ENCODE peak calls at places on chromosomes 7 and 10, in seven cellular contexts. A is cardiac muscle cell; D is H9; M is astrocyte of the spinal cord; P is CD4-positive, alpha-beta T cell; V is glutamatergic neuron; F is body of pancreas. J is an unnamed sample.

GRCh38 chr7:18038391-18038790 is 10.7 kb upstream of the PRPS1L1 start:
- DNase-seq in A (no peak), D (no peak), M (no peak), P (no peak), V (no peak), F (no peak), J (no peak)

GRCh38 chr7:149722356-149722957 is 50.9 kb downstream of the ZNF467 start:
- DNase-seq in A (no peak), D (no peak), M (no peak), P (no peak), V (no peak), F (no peak), J (no peak)

GRCh38 chr7:158431941-158432347 is 155.7 kb downstream of the PTPRN2 start:
- DNase-seq in A (peak), D (no peak), M (peak), P (no peak), V (no peak), F (peak), J (peak)

GRCh38 chr10:103693070-103693811 is 162.1 kb downstream of the SH3PXD2A start:
- DNase-seq in A (no peak), D (no peak), M (no peak), P (peak), V (peak), F (no peak), J (no peak)

GRCh38 chr7:50803359-50804337 is 21.0 kb upstream of the GRB10 start:
- DNase-seq in A (no peak), D (no peak), M (no peak), P (no peak), V (no peak), F (no peak), J (no peak)

GRCh38 chr10:7967035-7967434 is 87.5 kb upstream of the GATA3 start:
- DNase-seq in A (no peak), D (no peak), M (no peak), P (no peak), V (no peak), F (no peak), J (no peak)

GRCh38 chr7:47648301-47648900 is 66.5 kb upstream of the TNS3 start:
- DNase-seq in A (peak), D (no peak), M (peak), P (no peak), V (no peak), F (no peak), J (peak)

GRCh38 chr10:61760943-61761824 is 98.5 kb downstream of the CABCOCO1 start:
- DNase-seq in A (peak), D (no peak), M (peak), P (no peak), V (no peak), F (no peak), J (peak)

GRCh38 chr7:73520673-73521635 is 1.1 kb downstream of the BAZ1B start:
- DNase-seq in A (peak), D (no peak), M (peak), P (no peak), V (peak), F (no peak), J (peak)

GRCh38 chr10:47189802-47190201 is 110.2 kb upstream of the GDF10 start:
- DNase-seq in A (no peak), D (no peak), M (no peak), P (no peak), V (no peak), F (no peak), J (no peak)

GRCh38 chr10:35271086-35271834 is 65.0 kb upstream of the CCNY start:
- DNase-seq in A (no peak), D (no peak), M (peak), P (no peak), V (peak), F (no peak), J (no peak)

GRCh38 chr7:86932038-86932512 is 127.4 kb downstream of the ELAPOR2 start:
- DNase-seq in A (peak), D (no peak), M (peak), P (no peak), V (no peak), F (no peak), J (peak)

GRCh38 chr7:131190146-131190545 is 137.5 kb upstream of the MKLN1 start:
- DNase-seq in A (no peak), D (peak), M (peak), P (no peak), V (no peak), F (no peak), J (peak)

GRCh38 chr7:158811461-158811860 is 17.8 kb downstream of the ESYT2 start:
- DNase-seq in A (peak), D (no peak), M (peak), P (peak), V (no peak), F (peak), J (peak)

GRCh38 chr10:97928897-97929296 is 79.3 kb downstream of the GOLGA7B start:
- DNase-seq in A (no peak), D (no peak), M (no peak), P (no peak), V (no peak), F (no peak), J (no peak)

GRCh38 chr7:71535616-71536015 is 403.7 kb downstream of the GALNT17 start:
- DNase-seq in A (no peak), D (no peak), M (no peak), P (no peak), V (no peak), F (no peak), J (no peak)

GRCh38 chr10:124106241-124106905 is 13.0 kb upstream of the CHST15 start:
- DNase-seq in A (peak), D (no peak), M (peak), P (no peak), V (no peak), F (peak), J (peak)

GRCh38 chr10:75291800-75292199 is 56.0 kb upstream of the COMTD1 start:
- DNase-seq in A (no peak), D (no peak), M (no peak), P (no peak), V (no peak), F (no peak), J (no peak)

GRCh38 chr7:144834516-144835165 is 1.2 kb downstream of the TPK1 start:
- DNase-seq in A (peak), D (no peak), M (no peak), P (no peak), V (no peak), F (peak), J (peak)

GRCh38 chr7:120259382-120259781 is 13.6 kb upstream of the KCND2 start:
- DNase-seq in A (peak), D (no peak), M (peak), P (no peak), V (no peak), F (no peak), J (peak)

GRCh38 chr7:150962743-150963399 is 15.2 kb downstream of the KCNH2 start:
- DNase-seq in A (peak), D (peak), M (peak), P (peak), V (peak), F (peak), J (peak)

GRCh38 chr7:4084271-4084670 is 597.8 kb upstream of the FOXK1 start:
- DNase-seq in A (no peak), D (no peak), M (no peak), P (no peak), V (no peak), F (no peak), J (no peak)

GRCh38 chr10:77667426-77668324 is 30.1 kb upstream of the KCNMA1 start:
- DNase-seq in A (no peak), D (no peak), M (no peak), P (no peak), V (no peak), F (no peak), J (no peak)

GRCh38 chr10:71717056-71717755 is 2.4 kb downstream of the C10orf105 start:
- DNase-seq in A (no peak), D (no peak), M (no peak), P (no peak), V (no peak), F (no peak), J (no peak)

GRCh38 chr10:98460837-98461499 is 14.2 kb upstream of the HPS1 start:
- DNase-seq in A (peak), D (no peak), M (peak), P (no peak), V (no peak), F (peak), J (peak)

GRCh38 chr7:69962077-69962855 is 364.0 kb downstream of the AUTS2 start:
- DNase-seq in A (peak), D (no peak), M (peak), P (no peak), V (no peak), F (no peak), J (no peak)

GRCh38 chr10:119469325-119469707 is 73.2 kb downstream of the RGS10 start:
- DNase-seq in A (no peak), D (no peak), M (no peak), P (no peak), V (no peak), F (no peak), J (no peak)

GRCh38 chr10:89591796-89592271 is 53.2 kb downstream of the PANK1 start:
- DNase-seq in A (peak), D (no peak), M (peak), P (no peak), V (no peak), F (no peak), J (peak)

GRCh38 chr7:40372031-40372430 is 237.2 kb downstream of the SUGCT start:
- DNase-seq in A (no peak), D (no peak), M (no peak), P (no peak), V (no peak), F (no peak), J (no peak)

GRCh38 chr7:111678986-111679385 is 116.7 kb upstream of the IMMP2L start:
- DNase-seq in A (no peak), D (no peak), M (no peak), P (no peak), V (no peak), F (no peak), J (peak)

GRCh38 chr10:83692196-83692595 is 447.1 kb upstream of the GHITM start:
- DNase-seq in A (no peak), D (no peak), M (no peak), P (no peak), V (no peak), F (no peak), J (no peak)

GRCh38 chr10:49398000-49398861 is 2.3 kb upstream of the DRGX start:
- DNase-seq in A (peak), D (peak), M (peak), P (peak), V (peak), F (peak), J (peak)

GRCh38 chr7:17195576-17195975 is 102.9 kb upstream of the AHR start:
- DNase-seq in A (no peak), D (no peak), M (no peak), P (no peak), V (no peak), F (no peak), J (no peak)

GRCh38 chr7:139618482-139619366 is 95.2 kb downstream of the CLEC2L start:
- DNase-seq in A (peak), D (peak), M (peak), P (peak), V (peak), F (peak), J (peak)

DNA sequence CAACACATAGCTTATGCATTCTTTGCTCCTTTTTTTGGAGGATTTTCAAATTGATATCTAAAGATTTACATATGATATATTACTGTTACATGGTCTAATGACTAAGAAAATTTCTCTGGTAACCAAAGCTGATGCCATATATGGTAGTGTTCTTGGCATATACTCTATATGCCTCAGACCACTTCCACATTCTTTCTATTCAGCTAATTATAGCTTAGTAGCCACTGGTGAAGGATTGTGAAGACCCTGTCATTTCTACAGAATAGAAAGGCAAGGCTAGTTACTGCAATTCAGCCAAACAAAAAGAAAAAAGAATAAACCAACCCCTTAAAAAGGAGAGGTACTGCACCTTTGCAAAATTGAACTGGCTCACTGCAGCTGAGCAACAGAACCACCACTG is 3.7 kb downstream of the PURB start:
- DNase-seq in A (peak), D (no peak), M (peak), P (no peak), V (no peak), F (no peak), J (peak)
- TF ChIP-seq CTCF in A (no peak), D (no peak), M (no peak), P (no peak), V (no peak), F (no peak), J (no peak)

DNA sequence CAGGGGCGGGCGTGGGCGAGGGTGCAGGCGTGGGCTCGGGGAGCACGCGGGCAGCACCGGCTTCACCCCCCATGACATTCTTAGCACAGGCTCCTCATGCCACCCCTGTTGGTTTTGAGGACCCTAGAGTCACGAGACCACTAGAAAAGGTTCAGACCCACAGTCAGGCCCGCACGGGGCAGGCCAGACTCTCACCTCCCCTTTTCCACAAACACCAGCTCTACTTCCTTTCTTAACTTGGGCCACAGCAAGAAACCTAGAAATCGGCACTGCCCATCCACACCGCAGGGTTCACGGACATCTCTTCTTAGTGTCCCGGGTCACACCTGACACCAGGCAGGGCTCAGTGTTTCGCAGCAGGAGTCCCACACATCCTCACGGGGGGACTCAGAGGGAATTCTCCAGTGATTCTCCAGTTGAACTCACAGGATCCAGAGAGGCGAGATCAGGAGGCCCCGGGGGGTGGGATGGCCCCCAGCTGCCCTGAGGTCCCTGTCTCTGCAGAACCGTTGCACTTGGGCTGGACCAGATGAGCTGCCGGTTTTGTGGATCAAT is 52.0 kb downstream of the JAKMIP3 start:
- DNase-seq in A (no peak), D (no peak), M (no peak), P (no peak), V (no peak), F (no peak), J (no peak)
- TF ChIP-seq CTCF in A (no peak), D (no peak), M (no peak), P (no peak), V (no peak), F (no peak), J (no peak)

DNA sequence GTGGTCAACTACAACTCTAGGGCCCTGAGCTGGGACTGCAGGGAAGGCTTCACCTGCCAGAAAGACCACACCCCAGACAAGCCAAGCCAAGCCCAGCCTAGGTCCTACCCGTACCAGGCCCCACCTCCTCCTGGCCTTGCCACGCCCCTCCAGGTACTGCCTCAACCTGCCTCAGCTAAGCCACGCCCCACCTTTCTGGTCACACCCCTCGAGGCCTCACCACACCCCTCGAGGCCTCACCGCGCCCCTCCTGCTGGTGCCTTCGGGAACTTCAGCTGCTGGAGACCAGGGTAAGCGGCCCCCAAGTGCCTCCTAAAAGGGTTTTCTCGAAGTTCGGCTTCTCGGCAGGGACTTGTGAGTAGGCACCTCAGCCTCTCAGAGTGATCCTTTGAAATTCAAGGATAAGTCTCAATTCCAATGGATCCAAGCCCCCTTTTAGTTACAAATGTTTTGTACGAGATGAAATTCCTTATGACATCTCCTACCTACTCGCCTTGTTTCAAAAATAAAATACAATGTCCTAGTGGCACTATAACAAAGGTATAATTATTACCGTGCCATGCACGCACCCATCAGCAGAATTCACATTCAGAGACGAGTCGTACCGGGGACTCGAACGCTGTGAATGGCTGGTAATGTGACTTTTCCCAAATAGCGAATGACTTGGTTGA is 171.2 kb downstream of the ARHGAP21 start:
- DNase-seq in A (no peak), D (peak), M (no peak), P (peak), V (peak), F (peak), J (peak)
- TF ChIP-seq CTCF in A (peak), D (peak), M (peak), P (no peak), V (peak), F (peak), J (peak)

GRCh38 chr10:85612833-85613232 is 753.8 kb downstream of the GRID1 start:
- DNase-seq in A (no peak), D (peak), M (no peak), P (no peak), V (no peak), F (no peak), J (no peak)
- TF ChIP-seq CTCF in A (no peak), D (peak), M (no peak), P (peak), V (peak), F (no peak), J (no peak)

GRCh38 chr10:19908991-19909699 is 92.9 kb downstream of the PLXDC2 start:
- DNase-seq in A (no peak), D (no peak), M (no peak), P (no peak), V (no peak), F (no peak), J (no peak)
- TF ChIP-seq CTCF in A (no peak), D (no peak), M (no peak), P (no peak), V (no peak), F (no peak), J (no peak)

GRCh38 chr10:84783386-84783785 is 455.0 kb downstream of the CCSER2 start:
- DNase-seq in A (peak), D (peak), M (peak), P (no peak), V (peak), F (peak), J (peak)
- TF ChIP-seq CTCF in A (peak), D (peak), M (peak), P (no peak), V (peak), F (peak), J (peak)

J was measured in choroid plexus epithelial cell.